ENCODE peak calls at places on chromosomes 16 and 17, in seven cellular contexts. M is GM19239; Y is stimulated activated naive CD8-positive, alpha-beta T cell treated with anti-CD3 and anti-CD28 coated beads, Interleukin-15, amount 100 ng/mL, for 72 hours; J is left ventricle myocardium superior; C is activated CD8-positive, alpha-beta memory T cell treated with anti-CD3 and anti-CD28 coated beads for 48 hours; T is head of caudate nucleus; K is stimulated activated CD4-positive, alpha-beta T cell treated with anti-CD3 and anti-CD28 coated beads, Interleukin-1b, Interleukin-23, amount 100 ng/mL, for 1 hour. R is an unnamed sample.

GRCh38 chr17:71441098-71441497 is 679.7 kb upstream of the SOX9 start:
- DNase-seq in M (no peak), Y (no peak), J (no peak), C (no peak), T (no peak), K (no peak), R (no peak)

GRCh38 chr17:51119415-51120356 is 982 bp downstream of the SPAG9 start:
- DNase-seq in M (peak; percentile 23), Y (peak; percentile 40), J (peak; percentile 64), C (no peak), T (no peak), K (peak; percentile 6), R (peak; percentile 60)

GRCh38 chr17:863880-864279 is 81.7 kb downstream of the MRM3 start:
- DNase-seq in M (no peak), Y (no peak), J (no peak), C (no peak), T (no peak), K (no peak), R (no peak)

GRCh38 chr16:10964891-10965326 is 20.5 kb downstream of the CLEC16A start:
- DNase-seq in M (no peak), Y (no peak), J (no peak), C (no peak), T (no peak), K (peak; percentile 30), R (no peak)

GRCh38 chr16:51137097-51137496 is 14.0 kb downstream of the SALL1 start:
- DNase-seq in M (no peak), Y (no peak), J (no peak), C (no peak), T (no peak), K (no peak), R (no peak)

GRCh38 chr17:2011421-2012371 is 13.4 kb downstream of the RTN4RL1 start:
- DNase-seq in M (no peak), Y (no peak), J (no peak), C (no peak), T (no peak), K (no peak), R (peak; percentile 55)

GRCh38 chr17:73820686-73821448 is 176.6 kb upstream of the SDK2 start:
- DNase-seq in M (no peak), Y (no peak), J (no peak), C (no peak), T (no peak), K (no peak), R (peak; percentile 86)

GRCh38 chr17:83156408-83156807 is 77.0 kb downstream of the METRNL start:
- DNase-seq in M (no peak), Y (no peak), J (no peak), C (no peak), T (no peak), K (no peak), R (no peak)

GRCh38 chr17:34598161-34598776 is 18.9 kb downstream of the TMEM132E start:
- DNase-seq in M (no peak), Y (no peak), J (no peak), C (no peak), T (peak; percentile 63), K (no peak), R (peak; percentile 83)

GRCh38 chr17:6257339-6257738 is 177.6 kb downstream of the AIPL1 start:
- DNase-seq in M (no peak), Y (no peak), J (no peak), C (no peak), T (no peak), K (no peak), R (peak; percentile 33)

GRCh38 chr16:53982631-53983042 is 278.7 kb downstream of the FTO start:
- DNase-seq in M (no peak), Y (no peak), J (no peak), C (no peak), T (no peak), K (no peak), R (no peak)

GRCh38 chr16:69610356-69610755 is 44.6 kb downstream of the NFAT5 start:
- DNase-seq in M (no peak), Y (no peak), J (no peak), C (no peak), T (no peak), K (no peak), R (peak; percentile 31)

GRCh38 chr17:52035336-52035915 is 123.1 kb downstream of the CA10 start:
- DNase-seq in M (no peak), Y (no peak), J (no peak), C (no peak), T (peak; percentile 30), K (no peak), R (peak; percentile 55)

GRCh38 chr17:44688675-44689491 is 693 bp downstream of the CCDC43 start:
- DNase-seq in M (peak; percentile 34), Y (no peak), J (no peak), C (peak; percentile 10), T (no peak), K (no peak), R (no peak)

GRCh38 chr17:65514082-65514481 is 47.4 kb downstream of the AXIN2 start:
- DNase-seq in M (no peak), Y (no peak), J (no peak), C (no peak), T (no peak), K (no peak), R (no peak)

GRCh38 chr17:44206825-44207155 is 7.1 kb upstream of the ATXN7L3 start:
- DNase-seq in M (no peak), Y (no peak), J (no peak), C (no peak), T (no peak), K (no peak), R (no peak)

GRCh38 chr16:27205436-27206065 is 2.2 kb downstream of the KDM8 start:
- DNase-seq in M (no peak), Y (no peak), J (no peak), C (no peak), T (no peak), K (no peak), R (no peak)

GRCh38 chr17:55233840-55234239 is 30.9 kb upstream of the HLF start:
- DNase-seq in M (no peak), Y (no peak), J (no peak), C (no peak), T (no peak), K (no peak), R (no peak)

GRCh38 chr16:3513892-3514600 is 13.2 kb downstream of the CLUAP1 start:
- DNase-seq in M (no peak), Y (no peak), J (no peak), C (no peak), T (no peak), K (no peak), R (no peak)

GRCh38 chr16:84124529-84125073 is 7.9 kb upstream of the MBTPS1 start:
- DNase-seq in M (no peak), Y (no peak), J (no peak), C (no peak), T (no peak), K (no peak), R (no peak)

GRCh38 chr16:31471875-31472558 is at the start of gene TGFB1I1:
- DNase-seq in M (no peak), Y (no peak), J (peak; percentile 85), C (no peak), T (no peak), K (no peak), R (peak; percentile 29)

GRCh38 chr16:2468725-2469398 is 2.2 kb upstream of the NTN3 start:
- DNase-seq in M (peak; percentile 88), Y (no peak), J (peak; percentile 52), C (no peak), T (no peak), K (no peak), R (peak; percentile 47)

GRCh38 chr16:25838724-25839186 is 147.0 kb downstream of the HS3ST4 start:
- DNase-seq in M (peak; percentile 10), Y (peak; percentile 24), J (no peak), C (peak; percentile 2), T (no peak), K (no peak), R (peak; percentile 86)

GRCh38 chr16:30063893-30064745 is 1.4 kb upstream of the ALDOA start:
- DNase-seq in M (peak; percentile 69), Y (peak; percentile 54), J (peak; percentile 88), C (peak; percentile 56), T (peak; percentile 78), K (no peak), R (peak; percentile 64)

GRCh38 chr17:38443356-38444026 is 15.2 kb downstream of the ARHGAP23 start:
- DNase-seq in M (no peak), Y (no peak), J (no peak), C (no peak), T (no peak), K (no peak), R (no peak)

GRCh38 chr17:81831957-81832607 is 1.0 kb downstream of the MCRIP1 start:
- DNase-seq in M (no peak), Y (peak; percentile 43), J (no peak), C (peak; percentile 31), T (no peak), K (peak; percentile 19), R (no peak)

R was measured in neural progenitor cell.